ENCODE peak calls at places on chromosomes 4 and X, in nine cellular contexts. B is upper lobe of left lung, X is right lobe of liver, A is uterus, M is ovary, O is K562, K is esophagus squamous epithelium, W is tibial nerve, V is stomach. F is an unnamed sample.

GRCh38 chrX:124249345-124249744 is 83.1 kb upstream of the TEX13D start:
- DNase-seq in B (no peak), X (no peak), A (no peak), M (no peak), O (no peak), K (no peak), W (no peak), V (no peak), F (no peak)

GRCh38 chrX:78708830-78709229 is 38.7 kb upstream of the LPAR4 start:
- DNase-seq in B (no peak), X (no peak), A (peak; percentile 43), M (peak; percentile 9), O (no peak), K (no peak), W (peak; percentile 6), V (no peak), F (no peak)

GRCh38 chrX:15301924-15302323 is 13.5 kb downstream of the ASB11 start:
- DNase-seq in B (peak; percentile 87), X (no peak), A (no peak), M (no peak), O (no peak), K (no peak), W (peak; percentile 62), V (no peak), F (peak; percentile 2)

GRCh38 chr4:108417923-108418322 is 202.5 kb upstream of the RPL34 start:
- DNase-seq in B (no peak), X (no peak), A (no peak), M (no peak), O (no peak), K (no peak), W (no peak), V (no peak), F (no peak)

GRCh38 chrX:46687619-46688018 is 71.3 kb downstream of the SLC9A7 start:
- DNase-seq in B (no peak), X (no peak), A (no peak), M (no peak), O (no peak), K (no peak), W (no peak), V (no peak), F (no peak)

GRCh38 chr4:8303485-8304281 is 34.1 kb downstream of the HTRA3 start:
- DNase-seq in B (peak; percentile 15), X (peak; percentile 20), A (peak; percentile 10), M (peak; percentile 9), O (peak; percentile 65), K (no peak), W (no peak), V (no peak), F (no peak)

GRCh38 chr4:182495111-182495510 is 251.9 kb downstream of the TENM3 start:
- DNase-seq in B (no peak), X (no peak), A (no peak), M (no peak), O (no peak), K (no peak), W (no peak), V (no peak), F (no peak)

GRCh38 chr4:87492617-87493016 is 36.6 kb downstream of the SPARCL1 start:
- DNase-seq in B (no peak), X (no peak), A (no peak), M (no peak), O (no peak), K (no peak), W (no peak), V (no peak), F (no peak)

GRCh38 chrX:63417649-63418048 is 66.5 kb upstream of the SPIN4 start:
- DNase-seq in B (no peak), X (no peak), A (no peak), M (no peak), O (no peak), K (no peak), W (no peak), V (no peak), F (no peak)

GRCh38 chr4:75513529-75514130 is 573 bp downstream of the RCHY1 start:
- DNase-seq in B (no peak), X (no peak), A (no peak), M (no peak), O (no peak), K (no peak), W (no peak), V (no peak), F (no peak)

GRCh38 chr4:8136529-8136928 is 22.1 kb downstream of the ABLIM2 start:
- DNase-seq in B (no peak), X (no peak), A (no peak), M (no peak), O (no peak), K (no peak), W (no peak), V (no peak), F (no peak)

GRCh38 chr4:148043990-148044645 is 312.2 kb downstream of the ARHGAP10 start:
- DNase-seq in B (no peak), X (peak; percentile 87), A (no peak), M (no peak), O (no peak), K (no peak), W (no peak), V (no peak), F (no peak)

GRCh38 chrX:51461053-51462050 is 35.0 kb downstream of the NUDT11 start:
- DNase-seq in B (no peak), X (no peak), A (peak; percentile 18), M (no peak), O (peak; percentile 37), K (no peak), W (peak; percentile 39), V (no peak), F (no peak)

GRCh38 chrX:134174859-134175258 is 62.1 kb upstream of the CCDC160 start:
- DNase-seq in B (no peak), X (no peak), A (no peak), M (no peak), O (no peak), K (no peak), W (no peak), V (no peak), F (no peak)

GRCh38 chr4:88752754-88753153 is 55.1 kb upstream of the NAP1L5 start:
- DNase-seq in B (no peak), X (peak; percentile 91), A (no peak), M (no peak), O (no peak), K (no peak), W (no peak), V (peak; percentile 62), F (peak; percentile 72)

GRCh38 chrX:110219920-110220319 is 98.0 kb downstream of the AMMECR1 start:
- DNase-seq in B (no peak), X (no peak), A (no peak), M (no peak), O (no peak), K (no peak), W (no peak), V (no peak), F (no peak)

GRCh38 chrX:101051549-101052302 is at the start of gene TRMT2B:
- DNase-seq in B (peak; percentile 82), X (peak; percentile 82), A (peak; percentile 81), M (peak; percentile 73), O (peak; percentile 87), K (peak; percentile 34), W (peak; percentile 63), V (peak; percentile 80), F (peak; percentile 78)
- TF ChIP-seq POLR2A in B (no peak), X (peak; percentile 31), A (no peak), M (no peak), O (peak; percentile 80), K (no peak), W (no peak), V (no peak), F (peak; percentile 42)

GRCh38 chrX:154039577-154039976 is 19.9 kb upstream of the IRAK1 start:
- DNase-seq in B (no peak), X (no peak), A (no peak), M (no peak), O (no peak), K (no peak), W (no peak), V (no peak), F (no peak)
- H3K4me1 ChIP-seq in B (peaks cover 27% of the 10 kb centered on the region), X (no peaks in the 10 kb centered on the region), A (no peaks in the 10 kb centered on the region), M (peaks cover 6% of the 10 kb centered on the region), O (no peaks in the 10 kb centered on the region), K (peaks cover 51% of the 10 kb centered on the region), W (no peaks in the 10 kb centered on the region), V (no peaks in the 10 kb centered on the region), F (peaks cover 57% of the 10 kb centered on the region)

GRCh38 chr4:68463796-68464195 is 16.5 kb downstream of the TMPRSS11E start:
- DNase-seq in B (no peak), X (no peak), A (no peak), M (no peak), O (no peak), K (no peak), W (no peak), V (no peak), F (no peak)

GRCh38 chr4:68469482-68469881 is 22.2 kb downstream of the TMPRSS11E start:
- DNase-seq in B (no peak), X (no peak), A (no peak), M (no peak), O (no peak), K (no peak), W (no peak), V (no peak), F (no peak)

GRCh38 chr4:68466751-68467150 is 19.5 kb downstream of the TMPRSS11E start:
- DNase-seq in B (no peak), X (no peak), A (no peak), M (no peak), O (no peak), K (no peak), W (no peak), V (no peak), F (no peak)

GRCh38 chr4:68465058-68465457 is 17.8 kb downstream of the TMPRSS11E start:
- DNase-seq in B (no peak), X (no peak), A (no peak), M (no peak), O (no peak), K (no peak), W (no peak), V (no peak), F (no peak)

GRCh38 chr4:68466185-68466584 is 18.9 kb downstream of the TMPRSS11E start:
- DNase-seq in B (no peak), X (no peak), A (no peak), M (no peak), O (no peak), K (no peak), W (no peak), V (no peak), F (no peak)
- TF ChIP-seq CTCF in B (no peak), X (no peak), A (no peak), M (no peak), O (no peak), K (no peak), W (no peak), V (no peak), F (no peak)

DNA sequence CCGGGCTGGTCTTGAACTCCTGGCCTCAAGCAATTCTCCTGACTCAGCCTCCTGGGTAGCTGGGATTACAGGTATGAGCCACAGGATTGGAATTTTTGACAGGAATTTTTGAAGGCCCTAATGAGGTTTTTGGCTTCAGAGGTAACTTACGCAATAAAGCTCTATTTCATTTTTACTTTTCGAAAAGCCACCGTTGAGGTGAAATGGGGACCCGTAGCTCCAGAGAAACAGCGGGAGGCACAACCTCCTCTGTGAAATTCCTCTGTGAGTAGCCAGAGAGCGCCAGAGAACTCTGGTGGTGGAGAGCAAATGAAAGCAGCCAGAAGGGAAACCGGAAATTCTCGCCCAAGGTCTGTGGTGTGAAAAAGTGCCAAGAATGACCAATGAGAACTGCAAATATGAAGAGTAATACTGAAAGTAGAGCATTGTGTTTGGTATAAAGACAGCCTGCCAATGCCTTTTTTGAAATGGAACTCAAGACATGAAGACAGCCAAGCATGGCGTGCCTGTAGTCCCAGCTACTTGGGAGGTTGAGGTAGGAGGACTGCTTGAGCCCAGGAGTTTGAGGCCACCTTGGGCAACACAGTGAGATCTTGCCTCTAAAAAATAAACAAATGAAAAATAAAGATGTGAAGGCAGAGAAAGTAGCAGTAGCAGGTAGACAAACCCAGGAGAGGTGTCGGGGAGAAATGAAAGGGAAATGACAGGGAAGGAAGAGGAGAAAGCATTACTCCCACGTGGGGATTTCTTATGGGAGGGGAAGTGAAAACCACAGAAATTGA is 33.0 kb upstream of the TMEM131L start:
- DNase-seq in B (peak; percentile 79), X (peak; percentile 77), A (peak; percentile 57), M (no peak), O (peak; percentile 60), K (peak; percentile 13), W (peak; percentile 40), V (peak; percentile 83), F (peak; percentile 18)
- TF ChIP-seq POLR2A in B (no peak), X (no peak), A (no peak), M (no peak), O (no peak), K (no peak), W (no peak), V (no peak), F (no peak)